ENCODE peak calls at places on chromosomes 7 and 10, in five cellular contexts. One of them, this sample, is unnamed.

GRCh38 chr7:3260425-3260762 is 40.7 kb upstream of the SDK1 start:
- DNase-seq in Calu3: no peak
- DNase-seq in CD8-positive, alpha-beta T cell: no peak
- DNase-seq in endothelial cell: no peak
- DNase-seq in tibial artery: no peak
- DNase-seq in this sample: no peak

GRCh38 chr10:2049560-2049959 is 312.2 kb upstream of the ADARB2 start:
- DNase-seq in Calu3: no peak
- DNase-seq in CD8-positive, alpha-beta T cell: no peak
- DNase-seq in endothelial cell: no peak
- DNase-seq in tibial artery: no peak
- DNase-seq in this sample: no peak

GRCh38 chr7:48052748-48053147 is 17.4 kb downstream of the C7orf57 start:
- DNase-seq in Calu3: no peak
- DNase-seq in CD8-positive, alpha-beta T cell: no peak
- DNase-seq in endothelial cell: no peak
- DNase-seq in tibial artery: no peak
- DNase-seq in this sample: no peak

GRCh38 chr7:138889982-138890381 is 91.2 kb downstream of the KIAA1549 start:
- DNase-seq in Calu3: no peak
- DNase-seq in CD8-positive, alpha-beta T cell: no peak
- DNase-seq in endothelial cell: no peak
- DNase-seq in tibial artery: no peak
- DNase-seq in this sample: no peak

GRCh38 chr7:27107901-27108381 is 5.5 kb upstream of the HOXA2 start:
- DNase-seq in Calu3: no peak
- DNase-seq in CD8-positive, alpha-beta T cell: no peak
- DNase-seq in endothelial cell: no peak
- DNase-seq in tibial artery: no peak
- DNase-seq in this sample: no peak

GRCh38 chr10:86786368-86786767 is 29.9 kb downstream of the BMPR1A start:
- DNase-seq in Calu3: peak
- DNase-seq in CD8-positive, alpha-beta T cell: no peak
- DNase-seq in endothelial cell: no peak
- DNase-seq in tibial artery: no peak
- DNase-seq in this sample: no peak

GRCh38 chr10:120971671-120972070 is 120.5 kb downstream of the WDR11 start:
- DNase-seq in Calu3: no peak
- DNase-seq in CD8-positive, alpha-beta T cell: no peak
- DNase-seq in endothelial cell: no peak
- DNase-seq in tibial artery: no peak
- DNase-seq in this sample: peak

GRCh38 chr7:74026406-74027123 is 1.4 kb upstream of the ELN start:
- DNase-seq in Calu3: peak
- DNase-seq in CD8-positive, alpha-beta T cell: peak
- DNase-seq in endothelial cell: peak
- DNase-seq in tibial artery: peak
- DNase-seq in this sample: peak

GRCh38 chr10:111063471-111063870 is 13.4 kb upstream of the ADRA2A start:
- DNase-seq in Calu3: no peak
- DNase-seq in CD8-positive, alpha-beta T cell: no peak
- DNase-seq in endothelial cell: no peak
- DNase-seq in tibial artery: no peak
- DNase-seq in this sample: no peak

GRCh38 chr7:13949450-13949849 is 40.0 kb downstream of the ETV1 start:
- DNase-seq in Calu3: no peak
- DNase-seq in CD8-positive, alpha-beta T cell: no peak
- DNase-seq in endothelial cell: no peak
- DNase-seq in tibial artery: no peak
- DNase-seq in this sample: no peak

GRCh38 chr10:47090042-47090441 is 178.8 kb downstream of the PTPN20 start:
- DNase-seq in Calu3: no peak
- DNase-seq in CD8-positive, alpha-beta T cell: no peak
- DNase-seq in endothelial cell: no peak
- DNase-seq in tibial artery: no peak
- DNase-seq in this sample: no peak

GRCh38 chr10:76311752-76312699 is 880.6 kb downstream of the LRMDA start:
- DNase-seq in Calu3: no peak
- DNase-seq in CD8-positive, alpha-beta T cell: no peak
- DNase-seq in endothelial cell: peak
- DNase-seq in tibial artery: peak
- DNase-seq in this sample: no peak

GRCh38 chr7:55180821-55181542 is 162.2 kb downstream of the EGFR start:
- DNase-seq in Calu3: no peak
- DNase-seq in CD8-positive, alpha-beta T cell: no peak
- DNase-seq in endothelial cell: no peak
- DNase-seq in tibial artery: no peak
- DNase-seq in this sample: no peak

GRCh38 chr7:122689346-122690109 is 9.4 kb downstream of the RNF133 start:
- DNase-seq in Calu3: no peak
- DNase-seq in CD8-positive, alpha-beta T cell: no peak
- DNase-seq in endothelial cell: no peak
- DNase-seq in tibial artery: no peak
- DNase-seq in this sample: no peak

GRCh38 chr10:129766611-129767550 is 197.2 kb downstream of the EBF3 start:
- DNase-seq in Calu3: no peak
- DNase-seq in CD8-positive, alpha-beta T cell: no peak
- DNase-seq in endothelial cell: no peak
- DNase-seq in tibial artery: peak
- DNase-seq in this sample: no peak

GRCh38 chr7:43135129-43135528 is 22.7 kb downstream of the HECW1 start:
- DNase-seq in Calu3: no peak
- DNase-seq in CD8-positive, alpha-beta T cell: no peak
- DNase-seq in endothelial cell: no peak
- DNase-seq in tibial artery: no peak
- DNase-seq in this sample: no peak

GRCh38 chr7:65037740-65038678 is 31.5 kb upstream of the ERV3-1 start:
- DNase-seq in Calu3: peak
- DNase-seq in CD8-positive, alpha-beta T cell: peak
- DNase-seq in endothelial cell: peak
- DNase-seq in tibial artery: peak
- DNase-seq in this sample: peak

GRCh38 chr10:45313264-45313873 is 2.0 kb downstream of the OR13A1 start:
- DNase-seq in Calu3: no peak
- DNase-seq in CD8-positive, alpha-beta T cell: no peak
- DNase-seq in endothelial cell: no peak
- DNase-seq in tibial artery: no peak
- DNase-seq in this sample: no peak

GRCh38 chr10:97553575-97554100 is 18.9 kb upstream of the ANKRD2 start:
- DNase-seq in Calu3: peak
- DNase-seq in CD8-positive, alpha-beta T cell: peak
- DNase-seq in endothelial cell: peak
- DNase-seq in tibial artery: peak
- DNase-seq in this sample: no peak

GRCh38 chr7:34039033-34039432 is 133.7 kb downstream of the BMPER start:
- DNase-seq in Calu3: no peak
- DNase-seq in CD8-positive, alpha-beta T cell: no peak
- DNase-seq in endothelial cell: no peak
- DNase-seq in tibial artery: no peak
- DNase-seq in this sample: no peak

GRCh38 chr10:89001024-89001423 is 10.4 kb downstream of the FAS start:
- DNase-seq in Calu3: no peak
- DNase-seq in CD8-positive, alpha-beta T cell: no peak
- DNase-seq in endothelial cell: no peak
- DNase-seq in tibial artery: no peak
- DNase-seq in this sample: no peak

GRCh38 chr10:88232029-88232895 is 350.9 kb downstream of the RNLS start:
- DNase-seq in Calu3: no peak
- DNase-seq in CD8-positive, alpha-beta T cell: no peak
- DNase-seq in endothelial cell: no peak
- DNase-seq in tibial artery: peak
- DNase-seq in this sample: no peak

GRCh38 chr10:22803201-22803895 is 89.0 kb upstream of the PIP4K2A start:
- DNase-seq in Calu3: no peak
- DNase-seq in CD8-positive, alpha-beta T cell: no peak
- DNase-seq in endothelial cell: no peak
- DNase-seq in tibial artery: no peak
- DNase-seq in this sample: no peak

GRCh38 chr10:27100800-27101347 is 580 bp upstream of the ANKRD26 start:
- DNase-seq in Calu3: no peak
- DNase-seq in CD8-positive, alpha-beta T cell: peak
- DNase-seq in endothelial cell: no peak
- DNase-seq in tibial artery: no peak
- DNase-seq in this sample: no peak

GRCh38 chr10:92175164-92175563 is 115.7 kb downstream of the CPEB3 start:
- DNase-seq in Calu3: no peak
- DNase-seq in CD8-positive, alpha-beta T cell: no peak
- DNase-seq in endothelial cell: no peak
- DNase-seq in tibial artery: no peak
- DNase-seq in this sample: no peak

GRCh38 chr7:31004393-31004792 is 40.6 kb downstream of the GHRHR start:
- DNase-seq in Calu3: no peak
- DNase-seq in CD8-positive, alpha-beta T cell: no peak
- DNase-seq in endothelial cell: no peak
- DNase-seq in tibial artery: no peak
- DNase-seq in this sample: no peak

GRCh38 chr7:42502022-42502421 is 265.0 kb upstream of the GLI3 start:
- DNase-seq in Calu3: no peak
- DNase-seq in CD8-positive, alpha-beta T cell: no peak
- DNase-seq in endothelial cell: no peak
- DNase-seq in tibial artery: no peak
- DNase-seq in this sample: no peak

GRCh38 chr10:34320265-34320664 is 494.8 kb downstream of the PARD3 start:
- DNase-seq in Calu3: no peak
- DNase-seq in CD8-positive, alpha-beta T cell: no peak
- DNase-seq in endothelial cell: no peak
- DNase-seq in tibial artery: no peak
- DNase-seq in this sample: no peak

GRCh38 chr7:158815046-158815445 is 14.3 kb downstream of the ESYT2 start:
- DNase-seq in Calu3: no peak
- DNase-seq in CD8-positive, alpha-beta T cell: no peak
- DNase-seq in endothelial cell: no peak
- DNase-seq in tibial artery: no peak
- DNase-seq in this sample: no peak

GRCh38 chr10:101897633-101898032 is 54.0 kb upstream of the KCNIP2 start:
- DNase-seq in Calu3: no peak
- DNase-seq in CD8-positive, alpha-beta T cell: no peak
- DNase-seq in endothelial cell: no peak
- DNase-seq in tibial artery: no peak
- DNase-seq in this sample: no peak

DNA sequence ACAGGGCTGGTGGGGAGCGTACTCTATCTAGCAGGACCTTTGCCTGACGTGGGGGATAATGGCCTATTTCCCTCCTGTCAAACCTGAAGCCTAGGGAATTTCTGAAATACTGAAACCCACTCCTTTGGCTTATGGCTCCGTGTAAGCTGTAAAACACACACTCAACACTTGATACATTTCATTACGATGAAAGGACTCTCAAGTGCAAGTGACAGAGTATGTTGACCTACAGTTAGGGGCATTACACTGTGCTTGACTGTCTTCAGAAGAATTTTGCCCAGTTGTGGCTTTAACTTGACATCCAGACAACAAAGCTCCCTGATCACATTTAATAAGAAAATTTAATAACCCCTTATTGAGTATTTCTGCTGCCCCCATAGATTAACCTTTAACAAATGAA is 194.4 kb downstream of the BAMBI start:
- DNase-seq in Calu3: no peak
- DNase-seq in CD8-positive, alpha-beta T cell: no peak
- DNase-seq in endothelial cell: no peak
- DNase-seq in tibial artery: no peak
- DNase-seq in this sample: no peak
- TF ChIP-seq CTCF in Calu3: no peak
- TF ChIP-seq CTCF in CD8-positive, alpha-beta T cell: no peak
- TF ChIP-seq CTCF in endothelial cell: no peak
- TF ChIP-seq CTCF in tibial artery: no peak
- TF ChIP-seq CTCF in this sample: no peak

GRCh38 chr7:90459888-90460287 is 9.6 kb upstream of the PTTG1IP2 start:
- DNase-seq in Calu3: no peak
- DNase-seq in CD8-positive, alpha-beta T cell: no peak
- DNase-seq in endothelial cell: no peak
- DNase-seq in tibial artery: no peak
- DNase-seq in this sample: no peak
- TF ChIP-seq CTCF in Calu3: no peak
- TF ChIP-seq CTCF in CD8-positive, alpha-beta T cell: no peak
- TF ChIP-seq CTCF in endothelial cell: no peak
- TF ChIP-seq CTCF in tibial artery: no peak
- TF ChIP-seq CTCF in this sample: no peak

DNA sequence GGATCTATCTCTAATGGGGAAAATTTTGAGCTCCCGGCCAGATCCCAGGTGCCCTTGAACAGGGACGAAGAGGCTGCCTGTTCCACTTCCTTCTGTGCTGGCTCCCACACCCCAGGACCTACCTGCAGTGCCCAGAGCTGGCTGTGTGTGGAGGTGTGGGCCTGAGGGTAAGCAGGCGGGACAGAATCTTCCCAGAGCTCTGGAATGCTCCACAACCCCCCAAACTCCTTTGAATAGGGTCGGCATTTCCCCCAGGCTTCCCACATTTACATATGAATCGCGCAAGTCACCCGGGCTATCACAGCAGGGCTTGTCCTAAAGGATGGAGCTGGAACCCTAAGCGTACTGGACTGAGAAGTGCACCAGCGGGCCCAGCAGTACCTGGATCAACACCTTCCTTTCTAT is 95.9 kb downstream of the DNMBP start:
- DNase-seq in Calu3: no peak
- DNase-seq in CD8-positive, alpha-beta T cell: no peak
- DNase-seq in endothelial cell: peak
- DNase-seq in tibial artery: no peak
- DNase-seq in this sample: peak
- TF ChIP-seq CTCF in Calu3: no peak
- TF ChIP-seq CTCF in CD8-positive, alpha-beta T cell: no peak
- TF ChIP-seq CTCF in endothelial cell: no peak
- TF ChIP-seq CTCF in tibial artery: no peak
- TF ChIP-seq CTCF in this sample: no peak

DNA sequence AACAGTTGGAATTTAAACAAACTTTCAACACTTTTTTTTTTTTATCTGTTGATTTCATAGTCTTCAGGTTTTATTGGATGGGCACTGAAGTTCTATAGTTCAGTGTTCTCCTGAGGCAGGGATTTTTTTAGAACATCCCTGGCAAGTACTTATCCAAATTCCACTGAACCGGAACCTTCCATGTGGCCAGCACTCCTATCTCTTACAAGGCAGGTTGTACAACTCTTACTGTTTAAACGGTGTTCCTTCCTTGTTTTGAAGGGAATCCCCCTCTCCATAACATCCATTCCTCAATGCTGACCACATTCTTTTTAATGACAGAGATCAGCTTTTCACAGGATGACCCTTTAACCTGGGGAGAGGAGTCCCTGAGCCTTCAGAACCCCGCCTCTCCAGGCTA is 238.9 kb upstream of the CTBP2 start:
- DNase-seq in Calu3: peak
- DNase-seq in CD8-positive, alpha-beta T cell: no peak
- DNase-seq in endothelial cell: no peak
- DNase-seq in tibial artery: no peak
- DNase-seq in this sample: no peak
- TF ChIP-seq CTCF in Calu3: no peak
- TF ChIP-seq CTCF in CD8-positive, alpha-beta T cell: no peak
- TF ChIP-seq CTCF in endothelial cell: no peak
- TF ChIP-seq CTCF in tibial artery: no peak
- TF ChIP-seq CTCF in this sample: no peak

GRCh38 chr7:120337308-120337907 is 64.4 kb downstream of the KCND2 start:
- DNase-seq in Calu3: peak
- DNase-seq in CD8-positive, alpha-beta T cell: no peak
- DNase-seq in endothelial cell: peak
- DNase-seq in tibial artery: no peak
- DNase-seq in this sample: no peak
- TF ChIP-seq CTCF in Calu3: peak
- TF ChIP-seq CTCF in CD8-positive, alpha-beta T cell: no peak
- TF ChIP-seq CTCF in endothelial cell: peak
- TF ChIP-seq CTCF in tibial artery: peak
- TF ChIP-seq CTCF in this sample: peak

GRCh38 chr7:142485617-142486226 is 227.9 kb upstream of the PRSS58 start:
- DNase-seq in Calu3: peak
- DNase-seq in CD8-positive, alpha-beta T cell: no peak
- DNase-seq in endothelial cell: peak
- DNase-seq in tibial artery: no peak
- DNase-seq in this sample: no peak
- TF ChIP-seq CTCF in Calu3: peak
- TF ChIP-seq CTCF in CD8-positive, alpha-beta T cell: no peak
- TF ChIP-seq CTCF in endothelial cell: peak
- TF ChIP-seq CTCF in tibial artery: no peak
- TF ChIP-seq CTCF in this sample: peak